ENCODE peak calls at places on chromosome 5, in eight cellular contexts. One of them, this sample, is unnamed. For H3K36me3, the result is how much of the 10 kb centered on the place peaks cover.

GRCh38 chr5:134937547-134937946 is 30.2 kb upstream of the CATSPER3 start:
- DNase-seq in hepatocyte: no peak
- DNase-seq in GM23248: no peak
- DNase-seq in neural progenitor cell: peak
- DNase-seq in HepG2: no peak
- DNase-seq in PC-3: no peak
- DNase-seq in mammary epithelial cell: no peak
- DNase-seq in fibroblast of lung: no peak
- DNase-seq in this sample: no peak

GRCh38 chr5:153965102-153965645 is 73.5 kb downstream of the FAM114A2 start:
- DNase-seq in hepatocyte: peak
- DNase-seq in GM23248: peak
- DNase-seq in neural progenitor cell: peak
- DNase-seq in HepG2: peak
- DNase-seq in PC-3: peak
- DNase-seq in mammary epithelial cell: peak
- DNase-seq in fibroblast of lung: peak
- DNase-seq in this sample: no peak

GRCh38 chr5:167855818-167856217 is 435.6 kb upstream of the WWC1 start:
- DNase-seq in hepatocyte: no peak
- DNase-seq in GM23248: no peak
- DNase-seq in neural progenitor cell: no peak
- DNase-seq in HepG2: no peak
- DNase-seq in PC-3: no peak
- DNase-seq in mammary epithelial cell: no peak
- DNase-seq in fibroblast of lung: no peak
- DNase-seq in this sample: no peak

GRCh38 chr5:69275563-69275962 is 40.9 kb downstream of the CDK7 start:
- DNase-seq in hepatocyte: no peak
- DNase-seq in GM23248: no peak
- DNase-seq in neural progenitor cell: no peak
- DNase-seq in HepG2: no peak
- DNase-seq in PC-3: no peak
- DNase-seq in mammary epithelial cell: no peak
- DNase-seq in fibroblast of lung: no peak
- DNase-seq in this sample: no peak

GRCh38 chr5:145464194-145464593 is 370.9 kb downstream of the PRELID2 start:
- DNase-seq in hepatocyte: no peak
- DNase-seq in GM23248: no peak
- DNase-seq in neural progenitor cell: no peak
- DNase-seq in HepG2: no peak
- DNase-seq in PC-3: no peak
- DNase-seq in mammary epithelial cell: no peak
- DNase-seq in fibroblast of lung: no peak
- DNase-seq in this sample: no peak

GRCh38 chr5:178784391-178784790 is 53.9 kb upstream of the ZNF354A start:
- DNase-seq in hepatocyte: no peak
- DNase-seq in GM23248: no peak
- DNase-seq in neural progenitor cell: no peak
- DNase-seq in HepG2: no peak
- DNase-seq in PC-3: peak
- DNase-seq in mammary epithelial cell: no peak
- DNase-seq in fibroblast of lung: no peak
- DNase-seq in this sample: no peak

GRCh38 chr5:132226516-132227234 is 978 bp downstream of the P4HA2 start:
- DNase-seq in hepatocyte: peak
- DNase-seq in GM23248: peak
- DNase-seq in neural progenitor cell: no peak
- DNase-seq in HepG2: no peak
- DNase-seq in PC-3: no peak
- DNase-seq in mammary epithelial cell: no peak
- DNase-seq in fibroblast of lung: peak
- DNase-seq in this sample: no peak

GRCh38 chr5:95973793-95974325 is 12.2 kb upstream of the ELL2 start:
- DNase-seq in hepatocyte: no peak
- DNase-seq in GM23248: no peak
- DNase-seq in neural progenitor cell: no peak
- DNase-seq in HepG2: no peak
- DNase-seq in PC-3: no peak
- DNase-seq in mammary epithelial cell: no peak
- DNase-seq in fibroblast of lung: peak
- DNase-seq in this sample: no peak

GRCh38 chr5:55546991-55547390 is 12.2 kb upstream of the PLPP1 start:
- DNase-seq in hepatocyte: peak
- DNase-seq in GM23248: no peak
- DNase-seq in neural progenitor cell: no peak
- DNase-seq in HepG2: peak
- DNase-seq in PC-3: peak
- DNase-seq in mammary epithelial cell: no peak
- DNase-seq in fibroblast of lung: no peak
- DNase-seq in this sample: no peak

GRCh38 chr5:140571105-140571504 is 6.5 kb downstream of the SLC35A4 start:
- DNase-seq in hepatocyte: no peak
- DNase-seq in GM23248: no peak
- DNase-seq in neural progenitor cell: no peak
- DNase-seq in HepG2: no peak
- DNase-seq in PC-3: no peak
- DNase-seq in mammary epithelial cell: no peak
- DNase-seq in fibroblast of lung: no peak
- DNase-seq in this sample: no peak

GRCh38 chr5:91434348-91434747 is 51.2 kb upstream of the ARRDC3 start:
- DNase-seq in hepatocyte: no peak
- DNase-seq in GM23248: no peak
- DNase-seq in neural progenitor cell: no peak
- DNase-seq in HepG2: no peak
- DNase-seq in PC-3: no peak
- DNase-seq in mammary epithelial cell: no peak
- DNase-seq in fibroblast of lung: no peak
- DNase-seq in this sample: no peak

GRCh38 chr5:89095341-89095740 is 212.4 kb upstream of the MEF2C start:
- DNase-seq in hepatocyte: no peak
- DNase-seq in GM23248: no peak
- DNase-seq in neural progenitor cell: no peak
- DNase-seq in HepG2: no peak
- DNase-seq in PC-3: no peak
- DNase-seq in mammary epithelial cell: no peak
- DNase-seq in fibroblast of lung: no peak
- DNase-seq in this sample: no peak

GRCh38 chr5:89098199-89098756 is 215.3 kb upstream of the MEF2C start:
- DNase-seq in hepatocyte: no peak
- DNase-seq in GM23248: no peak
- DNase-seq in neural progenitor cell: no peak
- DNase-seq in HepG2: no peak
- DNase-seq in PC-3: no peak
- DNase-seq in mammary epithelial cell: no peak
- DNase-seq in fibroblast of lung: no peak
- DNase-seq in this sample: no peak

DNA sequence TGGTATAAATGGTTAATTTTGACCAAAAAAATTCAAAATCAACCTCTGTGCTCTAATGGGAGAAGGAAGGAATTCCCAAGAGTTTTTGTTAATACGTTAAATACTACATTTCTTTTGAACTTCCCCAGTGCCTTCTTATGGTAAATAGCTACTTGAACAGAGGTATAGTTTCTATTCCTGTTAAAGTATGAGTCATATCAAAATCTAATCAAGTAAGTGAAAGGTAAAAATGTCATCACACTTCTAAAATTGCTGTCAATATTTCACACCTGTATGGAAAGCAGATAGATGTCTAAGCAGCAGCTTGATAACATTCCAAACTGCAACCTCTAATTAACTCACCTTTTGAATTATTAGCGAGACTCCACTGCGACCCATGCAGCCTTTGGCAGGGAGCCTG is 214.1 kb upstream of the MEF2C start:
- DNase-seq in hepatocyte: no peak
- DNase-seq in GM23248: no peak
- DNase-seq in neural progenitor cell: no peak
- DNase-seq in HepG2: no peak
- DNase-seq in PC-3: no peak
- DNase-seq in mammary epithelial cell: no peak
- DNase-seq in fibroblast of lung: no peak
- DNase-seq in this sample: no peak
- TF ChIP-seq EZH2 in hepatocyte: no peak
- TF ChIP-seq EZH2 in GM23248: no peak
- TF ChIP-seq EZH2 in neural progenitor cell: no peak
- TF ChIP-seq EZH2 in HepG2: no peak
- TF ChIP-seq EZH2 in PC-3: no peak
- TF ChIP-seq EZH2 in mammary epithelial cell: no peak
- TF ChIP-seq EZH2 in fibroblast of lung: no peak
- TF ChIP-seq EZH2 in this sample: no peak

GRCh38 chr5:170387775-170388174 is 1.4 kb downstream of the KCNMB1 start:
- DNase-seq in hepatocyte: no peak
- DNase-seq in GM23248: no peak
- DNase-seq in neural progenitor cell: no peak
- DNase-seq in HepG2: no peak
- DNase-seq in PC-3: no peak
- DNase-seq in mammary epithelial cell: no peak
- DNase-seq in fibroblast of lung: no peak
- DNase-seq in this sample: peak
- H3K4me2 ChIP-seq in hepatocyte: no peak
- H3K4me2 ChIP-seq in GM23248: no peak
- H3K4me2 ChIP-seq in neural progenitor cell: no peak
- H3K4me2 ChIP-seq in HepG2: no peak
- H3K4me2 ChIP-seq in PC-3: no peak
- H3K4me2 ChIP-seq in mammary epithelial cell: no peak
- H3K4me2 ChIP-seq in fibroblast of lung: no peak
- H3K4me2 ChIP-seq in this sample: no peak

GRCh38 chr5:80798633-80799032 is 143.8 kb upstream of the DHFR start:
- DNase-seq in hepatocyte: no peak
- DNase-seq in GM23248: no peak
- DNase-seq in neural progenitor cell: no peak
- DNase-seq in HepG2: no peak
- DNase-seq in PC-3: no peak
- DNase-seq in mammary epithelial cell: no peak
- DNase-seq in fibroblast of lung: no peak
- DNase-seq in this sample: no peak

GRCh38 chr5:80797428-80798024 is 142.7 kb upstream of the DHFR start:
- DNase-seq in hepatocyte: no peak
- DNase-seq in GM23248: no peak
- DNase-seq in neural progenitor cell: no peak
- DNase-seq in HepG2: no peak
- DNase-seq in PC-3: no peak
- DNase-seq in mammary epithelial cell: no peak
- DNase-seq in fibroblast of lung: no peak
- DNase-seq in this sample: no peak

GRCh38 chr5:80799041-80799440 is 144.3 kb upstream of the DHFR start:
- DNase-seq in hepatocyte: no peak
- DNase-seq in GM23248: no peak
- DNase-seq in neural progenitor cell: no peak
- DNase-seq in HepG2: no peak
- DNase-seq in PC-3: no peak
- DNase-seq in mammary epithelial cell: no peak
- DNase-seq in fibroblast of lung: peak
- DNase-seq in this sample: no peak

GRCh38 chr5:80798166-80798565 is 143.4 kb upstream of the DHFR start:
- DNase-seq in hepatocyte: no peak
- DNase-seq in GM23248: no peak
- DNase-seq in neural progenitor cell: no peak
- DNase-seq in HepG2: no peak
- DNase-seq in PC-3: no peak
- DNase-seq in mammary epithelial cell: no peak
- DNase-seq in fibroblast of lung: no peak
- DNase-seq in this sample: no peak

DNA sequence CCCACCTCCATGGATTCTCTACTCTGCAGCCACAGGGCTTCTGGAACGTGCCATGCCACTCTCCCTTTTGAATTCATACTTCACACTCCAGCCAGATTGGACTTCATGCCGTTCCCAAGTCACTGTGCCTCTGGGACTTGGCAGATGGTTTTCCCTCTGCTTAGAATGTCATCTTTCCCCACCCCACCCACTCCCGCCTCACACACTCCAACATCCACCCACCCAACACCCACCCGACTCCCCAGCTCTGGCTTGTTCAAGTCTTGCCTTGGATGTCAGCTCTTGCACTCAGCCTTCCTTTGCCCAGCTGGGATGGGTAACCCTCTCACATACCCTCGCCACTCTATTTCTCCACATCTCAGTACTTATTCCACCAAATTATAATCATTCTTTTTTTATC is 142.1 kb upstream of the DHFR start:
- DNase-seq in hepatocyte: no peak
- DNase-seq in GM23248: no peak
- DNase-seq in neural progenitor cell: no peak
- DNase-seq in HepG2: no peak
- DNase-seq in PC-3: no peak
- DNase-seq in mammary epithelial cell: no peak
- DNase-seq in fibroblast of lung: no peak
- DNase-seq in this sample: no peak
- H3K36me3 ChIP-seq in hepatocyte: under half
- H3K36me3 ChIP-seq in GM23248: under half
- H3K36me3 ChIP-seq in neural progenitor cell: under half
- H3K36me3 ChIP-seq in HepG2: under half
- H3K36me3 ChIP-seq in PC-3: under half
- H3K36me3 ChIP-seq in mammary epithelial cell: under half
- H3K36me3 ChIP-seq in fibroblast of lung: under half
- H3K36me3 ChIP-seq in this sample: under half

GRCh38 chr5:1007681-1008450 is 736 bp upstream of the NKD2 start:
- DNase-seq in hepatocyte: no peak
- DNase-seq in GM23248: no peak
- DNase-seq in neural progenitor cell: no peak
- DNase-seq in HepG2: no peak
- DNase-seq in PC-3: no peak
- DNase-seq in mammary epithelial cell: no peak
- DNase-seq in fibroblast of lung: no peak
- DNase-seq in this sample: peak
- TF ChIP-seq EZH2 in hepatocyte: no peak
- TF ChIP-seq EZH2 in GM23248: no peak
- TF ChIP-seq EZH2 in neural progenitor cell: no peak
- TF ChIP-seq EZH2 in HepG2: no peak
- TF ChIP-seq EZH2 in PC-3: no peak
- TF ChIP-seq EZH2 in mammary epithelial cell: peak
- TF ChIP-seq EZH2 in fibroblast of lung: no peak
- TF ChIP-seq EZH2 in this sample: no peak

GRCh38 chr5:6497267-6497666 is 48.6 kb downstream of the UBE2QL1 start:
- DNase-seq in hepatocyte: no peak
- DNase-seq in GM23248: no peak
- DNase-seq in neural progenitor cell: no peak
- DNase-seq in HepG2: no peak
- DNase-seq in PC-3: no peak
- DNase-seq in mammary epithelial cell: no peak
- DNase-seq in fibroblast of lung: no peak
- DNase-seq in this sample: no peak
- H3K4me2 ChIP-seq in hepatocyte: no peak
- H3K4me2 ChIP-seq in GM23248: no peak
- H3K4me2 ChIP-seq in neural progenitor cell: no peak
- H3K4me2 ChIP-seq in HepG2: no peak
- H3K4me2 ChIP-seq in PC-3: no peak
- H3K4me2 ChIP-seq in mammary epithelial cell: no peak
- H3K4me2 ChIP-seq in fibroblast of lung: no peak
- H3K4me2 ChIP-seq in this sample: no peak

DNA sequence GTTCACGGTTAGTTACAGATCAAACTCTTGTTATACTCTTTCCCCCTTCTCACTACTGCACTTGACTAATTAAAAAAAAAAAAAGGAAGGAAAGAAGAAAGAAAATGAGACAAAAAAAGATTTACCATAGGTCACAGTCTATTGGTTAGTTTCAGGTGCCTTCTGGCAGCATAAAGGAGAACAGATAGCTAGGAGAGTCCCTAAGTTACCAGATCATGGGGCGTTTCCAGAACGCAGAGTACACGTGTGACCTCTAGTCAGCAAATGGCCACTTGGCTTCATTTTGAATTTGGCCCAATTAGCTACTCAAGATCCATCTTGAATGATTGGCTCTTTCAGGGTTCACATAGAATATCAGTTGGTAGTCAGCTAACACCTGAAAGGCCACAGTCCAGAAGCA is 20.3 kb upstream of the TMEM171 start:
- DNase-seq in hepatocyte: no peak
- DNase-seq in GM23248: no peak
- DNase-seq in neural progenitor cell: no peak
- DNase-seq in HepG2: no peak
- DNase-seq in PC-3: no peak
- DNase-seq in mammary epithelial cell: no peak
- DNase-seq in fibroblast of lung: no peak
- DNase-seq in this sample: no peak
- H3K36me3 ChIP-seq in hepatocyte: under half
- H3K36me3 ChIP-seq in GM23248: under half
- H3K36me3 ChIP-seq in neural progenitor cell: under half
- H3K36me3 ChIP-seq in HepG2: under half
- H3K36me3 ChIP-seq in PC-3: under half
- H3K36me3 ChIP-seq in mammary epithelial cell: under half
- H3K36me3 ChIP-seq in fibroblast of lung: under half
- H3K36me3 ChIP-seq in this sample: under half